ENCODE peak calls at places on chromosome 1, in ten cellular contexts. R, H, V, J, K, E, D, X, I and W are unnamed samples.

GRCh38 chr1:12565966-12566352 is 52.1 kb downstream of the DHRS3 start:
- DNase-seq in R (no peak), H (no peak), V (no peak), J (no peak), K (no peak), E (no peak), D (no peak), X (no peak), I (no peak), W (no peak)

GRCh38 chr1:18452550-18452949 is 28.2 kb upstream of the KLHDC7A start:
- DNase-seq in R (no peak), H (no peak), V (no peak), J (no peak), K (peak), E (peak), D (no peak), X (no peak), I (peak), W (no peak)

GRCh38 chr1:157170677-157171515 is 32.7 kb upstream of the ETV3 start:
- DNase-seq in R (no peak), H (peak), V (peak), J (no peak), K (peak), E (peak), D (peak), X (peak), I (peak), W (peak)

GRCh38 chr1:43847290-43847689 is 86.3 kb upstream of the ARTN start:
- DNase-seq in R (no peak), H (no peak), V (peak), J (no peak), K (no peak), E (no peak), D (no peak), X (no peak), I (no peak), W (no peak)

GRCh38 chr1:65812065-65812464 is 19.4 kb downstream of the PDE4B start:
- DNase-seq in R (peak), H (peak), V (peak), J (no peak), K (no peak), E (peak), D (peak), X (no peak), I (no peak), W (peak)

GRCh38 chr1:172484252-172484651 is 40.4 kb upstream of the PIGC start:
- DNase-seq in R (no peak), H (no peak), V (no peak), J (no peak), K (no peak), E (no peak), D (peak), X (no peak), I (no peak), W (no peak)

GRCh38 chr1:41789616-41790330 is 128.9 kb downstream of the HIVEP3 start:
- DNase-seq in R (no peak), H (no peak), V (no peak), J (no peak), K (no peak), E (no peak), D (peak), X (no peak), I (no peak), W (no peak)

GRCh38 chr1:8712413-8713229 is 104.8 kb downstream of the RERE start:
- DNase-seq in R (no peak), H (no peak), V (peak), J (no peak), K (no peak), E (peak), D (peak), X (no peak), I (no peak), W (no peak)

GRCh38 chr1:110616587-110616986 is 10.4 kb upstream of the KCNA2 start:
- DNase-seq in R (no peak), H (no peak), V (peak), J (no peak), K (no peak), E (no peak), D (peak), X (peak), I (no peak), W (peak)